ENCODE peak calls at places on chromosomes 2 and 18, in ten cellular contexts. X is posterior cingulate gyrus; E is transverse colon; L is CD8-positive, alpha-beta memory T cell; Q is mucosa of gallbladder; C is HFFc6; J is HT1080; O is astrocyte; R is GF-D8; B is activated T-cell treated with anti-CD3 and anti-CD28 coated beads, Interleukin-2, amount 50 U/mL, for 4 hours. A is an unnamed sample.
A peak's percentile ranks its signal among the peaks of the same experiment; 100 is the strongest.

GRCh38 chr2:11963966-11964365 is 217.5 kb downstream of the LPIN1 start:
- DNase-seq in C (no peak), O (no peak), L (no peak), R (no peak), Q (no peak), B (no peak), E (no peak), J (no peak), X (no peak), A (no peak)

GRCh38 chr2:101406867-101407266 is 19.6 kb upstream of the CREG2 start:
- DNase-seq in E (no peak), L (no peak), X (no peak), B (no peak), Q (no peak), O (peak; percentile 92), R (no peak), J (peak; percentile 76), C (peak; percentile 89), A (peak; percentile 90)

GRCh38 chr2:64624862-64625261 is 28.9 kb downstream of the SERTAD2 start:
- DNase-seq in O (no peak), X (no peak), B (no peak), J (no peak), R (no peak), Q (no peak), L (no peak), E (no peak), C (no peak), A (no peak)

GRCh38 chr18:80010551-80010906 is 22.2 kb upstream of the TXNL4A start:
- DNase-seq in C (no peak), Q (no peak), X (no peak), E (no peak), J (no peak), L (no peak), R (no peak), B (no peak), O (no peak), A (no peak)

GRCh38 chr2:70141754-70142589 is 48.8 kb downstream of the C2orf42 start:
- DNase-seq in B (no peak), C (peak; percentile 12), R (no peak), O (peak; percentile 25), E (no peak), J (no peak), X (peak; percentile 89), L (peak; percentile 12), Q (no peak), A (no peak)

GRCh38 chr2:29010946-29011649 is 30.0 kb downstream of the TOGARAM2 start:
- DNase-seq in C (no peak), Q (peak; percentile 45), B (peak; percentile 35), X (peak; percentile 72), O (peak; percentile 80), R (peak; percentile 48), E (peak; percentile 38), L (peak; percentile 63), J (no peak), A (no peak)

GRCh38 chr2:217367464-217367863 is 507.6 kb upstream of the TNP1 start:
- DNase-seq in C (peak; percentile 80), J (peak; percentile 13), Q (no peak), E (no peak), L (no peak), B (no peak), O (peak; percentile 41), R (no peak), X (no peak), A (peak; percentile 66)

GRCh38 chr18:23578891-23579653 is 7.2 kb downstream of the NPC1 start:
- DNase-seq in L (no peak), J (no peak), B (no peak), Q (no peak), E (no peak), O (peak; percentile 42), X (no peak), R (no peak), C (no peak), A (no peak)

GRCh38 chr2:3766824-3767223 is 63.4 kb downstream of the DCDC2C start:
- DNase-seq in X (no peak), L (no peak), B (no peak), Q (no peak), E (no peak), J (no peak), O (no peak), C (no peak), R (no peak), A (no peak)

GRCh38 chr2:23410596-23410995 is 25.6 kb downstream of the KLHL29 start:
- DNase-seq in E (peak; percentile 5), Q (no peak), O (no peak), J (no peak), C (no peak), L (no peak), B (no peak), X (no peak), R (no peak), A (peak; percentile 78)

GRCh38 chr2:230914886-230915285 is 10.2 kb downstream of the GPR55 start:
- DNase-seq in Q (no peak), O (no peak), R (no peak), J (no peak), C (no peak), B (no peak), X (peak; percentile 47), L (no peak), E (no peak), A (no peak)

GRCh38 chr2:18626958-18627650 is 37.7 kb upstream of the NT5C1B start:
- DNase-seq in B (no peak), X (no peak), O (peak; percentile 41), R (no peak), Q (no peak), E (no peak), J (no peak), L (no peak), C (no peak), A (no peak)

GRCh38 chr2:128424806-128425205 is 106.1 kb upstream of the HS6ST1 start:
- DNase-seq in X (peak; percentile 56), O (no peak), J (no peak), E (peak; percentile 1), R (no peak), Q (no peak), B (no peak), L (no peak), C (no peak), A (no peak)

GRCh38 chr2:121324601-121325000 is 39.6 kb upstream of the TFCP2L1 start:
- DNase-seq in B (no peak), L (no peak), C (no peak), O (no peak), R (no peak), J (no peak), E (no peak), Q (no peak), X (no peak), A (no peak)

GRCh38 chr18:75782826-75783225 is 355.3 kb upstream of the SMIM21 start:
- DNase-seq in O (no peak), J (no peak), Q (no peak), X (peak; percentile 70), B (no peak), L (no peak), E (no peak), C (no peak), R (no peak), A (no peak)

GRCh38 chr2:17362956-17363355 is 155.3 kb downstream of the RAD51AP2 start:
- DNase-seq in C (no peak), J (no peak), E (no peak), B (no peak), L (no peak), O (no peak), X (no peak), Q (no peak), R (no peak), A (no peak)

GRCh38 chr2:62038980-62039771 is 133.7 kb downstream of the COMMD1 start:
- DNase-seq in J (peak; percentile 91), B (no peak), E (no peak), X (no peak), R (peak; percentile 96), Q (no peak), O (peak; percentile 67), L (no peak), C (no peak), A (peak; percentile 46)

GRCh38 chr18:26621161-26622026 is 73.0 kb upstream of the KCTD1 start:
- DNase-seq in B (no peak), J (peak; percentile 21), E (peak; percentile 45), X (peak; percentile 89), Q (peak; percentile 38), R (peak; percentile 4), L (no peak), C (no peak), O (no peak), A (peak; percentile 55)

GRCh38 chr2:15801439-15801838 is 138.9 kb upstream of the MYCN start:
- DNase-seq in J (no peak), E (no peak), C (no peak), L (no peak), R (no peak), X (no peak), B (no peak), Q (no peak), O (no peak), A (no peak)

GRCh38 chr2:218832520-218832919 is 917 bp upstream of the PRKAG3 start:
- DNase-seq in B (no peak), L (no peak), J (peak; percentile 88), Q (no peak), E (no peak), R (no peak), C (peak; percentile 13), O (no peak), X (no peak), A (peak; percentile 57)

GRCh38 chr2:240955306-240956101 is 42.9 kb upstream of the SNED1 start:
- DNase-seq in E (no peak), O (no peak), C (no peak), R (no peak), X (no peak), B (no peak), L (no peak), Q (no peak), J (no peak), A (no peak)

GRCh38 chr18:51030537-51031258 is 685 bp downstream of the SMAD4 start:
- DNase-seq in B (peak; percentile 58), C (peak; percentile 16), Q (peak; percentile 61), L (peak; percentile 61), J (peak; percentile 26), E (peak; percentile 81), R (no peak), O (no peak), X (peak; percentile 89), A (peak; percentile 73)

GRCh38 chr2:109724533-109725460 is 69.3 kb upstream of the RGPD5 start:
- DNase-seq in X (no peak), B (no peak), L (no peak), C (no peak), J (no peak), Q (no peak), E (no peak), O (no peak), R (no peak), A (no peak)

GRCh38 chr2:146777181-146777580 is 1067.6 kb upstream of the ACVR2A start:
- DNase-seq in X (no peak), J (no peak), Q (no peak), R (no peak), B (no peak), L (no peak), C (no peak), E (no peak), O (no peak), A (no peak)

GRCh38 chr2:120346667-120347358 is 877 bp downstream of the INHBB start:
- DNase-seq in L (no peak), X (peak; percentile 91), B (no peak), Q (no peak), E (no peak), C (peak; percentile 9), R (no peak), J (no peak), O (peak; percentile 34), A (no peak)

GRCh38 chr18:74456409-74457042 is 582 bp downstream of the DIPK1C start:
- DNase-seq in B (no peak), C (no peak), O (no peak), E (no peak), L (no peak), R (no peak), J (no peak), X (peak; percentile 85), Q (no peak), A (no peak)

GRCh38 chr2:227597993-227598392 is 700 bp upstream of the SCYGR2 start:
- DNase-seq in E (no peak), C (no peak), R (no peak), X (no peak), B (no peak), L (no peak), O (peak; percentile 8), Q (no peak), J (peak; percentile 43), A (peak; percentile 47)

GRCh38 chr18:32669549-32670165 is 103.2 kb downstream of the KLHL14 start:
- DNase-seq in O (no peak), R (no peak), E (no peak), J (no peak), C (no peak), Q (no peak), X (no peak), L (no peak), B (no peak), A (no peak)